ENCODE peak calls at places on chromosomes 1 and 21, in seven cellular contexts. Q, E, R, O, Z, L and M are unnamed samples.

GRCh38 chr1:229470406-229471043 is 36.6 kb upstream of the ACTA1 start:
- DNase-seq in Q (no peak), E (no peak), R (no peak), O (no peak), Z (no peak), L (no peak), M (no peak)

GRCh38 chr1:225848044-225848955 is 33.9 kb downstream of the TMEM63A start:
- DNase-seq in Q (no peak), E (peak; percentile 29), R (no peak), O (no peak), Z (no peak), L (no peak), M (no peak)

GRCh38 chr21:40671721-40672120 is 175.2 kb downstream of the DSCAM start:
- DNase-seq in Q (no peak), E (no peak), R (no peak), O (no peak), Z (peak; percentile 27), L (peak; percentile 59), M (no peak)

GRCh38 chr1:103529746-103530145 is 4.2 kb downstream of the RNPC3 start:
- DNase-seq in Q (no peak), E (no peak), R (no peak), O (no peak), Z (no peak), L (peak; percentile 19), M (peak; percentile 39)

GRCh38 chr1:164613176-164613575 is 54.2 kb downstream of the PBX1 start:
- DNase-seq in Q (no peak), E (no peak), R (no peak), O (no peak), Z (no peak), L (peak; percentile 82), M (peak; percentile 86)

GRCh38 chr1:222654849-222655248 is 37.0 kb downstream of the MIA3 start:
- DNase-seq in Q (no peak), E (no peak), R (no peak), O (no peak), Z (no peak), L (no peak), M (no peak)

GRCh38 chr1:36238433-36238832 is 14.2 kb downstream of the THRAP3 start:
- DNase-seq in Q (no peak), E (no peak), R (no peak), O (no peak), Z (no peak), L (no peak), M (no peak)

GRCh38 chr1:8631163-8631562 is 186.3 kb downstream of the RERE start:
- DNase-seq in Q (no peak), E (no peak), R (no peak), O (no peak), Z (peak; percentile 31), L (peak; percentile 31), M (no peak)

GRCh38 chr1:156547434-156547833 is 24.9 kb downstream of the IQGAP3 start:
- DNase-seq in Q (peak; percentile 3), E (no peak), R (no peak), O (no peak), Z (no peak), L (no peak), M (no peak)

GRCh38 chr1:216690593-216690992 is 32.6 kb downstream of the ESRRG start:
- DNase-seq in Q (no peak), E (no peak), R (no peak), O (no peak), Z (no peak), L (no peak), M (no peak)